ENCODE peak calls at places on chromosomes 4 and X, in seven cellular contexts. R, Y, I, M, L, H and U are unnamed samples.

GRCh38 chr4:2415881-2416563 is 2.4 kb downstream of the ZFYVE28 start:
- DNase-seq in R (no peak), Y (no peak), I (no peak), M (no peak), L (no peak), H (no peak), U (no peak)

GRCh38 chrX:69080912-69081465 is 84.3 kb downstream of the PJA1 start:
- DNase-seq in R (no peak), Y (no peak), I (no peak), M (no peak), L (no peak), H (no peak), U (no peak)

GRCh38 chr4:88623097-88623496 is 30.8 kb downstream of the HERC3 start:
- DNase-seq in R (peak), Y (no peak), I (peak), M (no peak), L (no peak), H (no peak), U (no peak)

GRCh38 chrX:151019837-151020236 is 36.7 kb downstream of the HMGB3 start:
- DNase-seq in R (no peak), Y (no peak), I (peak), M (no peak), L (no peak), H (no peak), U (no peak)

GRCh38 chr4:48778431-48779094 is 1.5 kb downstream of the FRYL start:
- DNase-seq in R (no peak), Y (no peak), I (peak), M (no peak), L (no peak), H (no peak), U (no peak)

GRCh38 chr4:146124023-146124680 is 51.4 kb upstream of the LSM6 start:
- DNase-seq in R (no peak), Y (no peak), I (no peak), M (no peak), L (no peak), H (no peak), U (no peak)

GRCh38 chr4:30945586-30945985 is 225.4 kb downstream of the PCDH7 start:
- DNase-seq in R (no peak), Y (no peak), I (no peak), M (no peak), L (no peak), H (no peak), U (no peak)

GRCh38 chr4:150906987-150907633 is 108.0 kb downstream of the LRBA start:
- DNase-seq in R (no peak), Y (no peak), I (no peak), M (no peak), L (no peak), H (no peak), U (no peak)

GRCh38 chr4:173211838-173212237 is 43.2 kb downstream of the GALNT7 start:
- DNase-seq in R (no peak), Y (no peak), I (peak), M (no peak), L (no peak), H (no peak), U (no peak)

GRCh38 chr4:121072080-121072835 is at the start of gene NDNF:
- DNase-seq in R (no peak), Y (no peak), I (peak), M (no peak), L (no peak), H (no peak), U (no peak)

GRCh38 chr4:183468210-183469095 is 24.0 kb downstream of the CDKN2AIP start:
- DNase-seq in R (no peak), Y (no peak), I (peak), M (no peak), L (no peak), H (no peak), U (no peak)

GRCh38 chrX:97446298-97446882 is 562.7 kb downstream of the RPA4 start:
- DNase-seq in R (no peak), Y (no peak), I (peak), M (no peak), L (no peak), H (no peak), U (no peak)

GRCh38 chrX:136710324-136710951 is 62.5 kb downstream of the CD40LG start:
- DNase-seq in R (no peak), Y (no peak), I (no peak), M (no peak), L (no peak), H (no peak), U (no peak)

GRCh38 chr4:105765690-105766407 is 57.3 kb downstream of the GSTCD start:
- DNase-seq in R (peak), Y (no peak), I (peak), M (peak), L (no peak), H (no peak), U (no peak)